ENCODE peak calls at places on chromosomes 7 and 10, in seven cellular contexts. One of them, this sample, is unnamed.

GRCh38 chr10:115052216-115052615 is 40.9 kb upstream of the ATRNL1 start:
- DNase-seq in T-helper 2 cell: no peak
- DNase-seq in sigmoid colon: no peak
- DNase-seq in left cardiac atrium: no peak
- DNase-seq in left colon: no peak
- DNase-seq in skeletal muscle cell: no peak
- DNase-seq in naive thymus-derived CD8-positive, alpha-beta T cell: no peak
- DNase-seq in this sample: no peak

GRCh38 chr10:71390435-71390820 is 6.3 kb upstream of the CDH23 start:
- DNase-seq in skeletal muscle cell: no peak
- DNase-seq in left cardiac atrium: no peak
- DNase-seq in naive thymus-derived CD8-positive, alpha-beta T cell: no peak
- DNase-seq in left colon: no peak
- DNase-seq in T-helper 2 cell: no peak
- DNase-seq in sigmoid colon: no peak
- DNase-seq in this sample: no peak

GRCh38 chr7:146150153-146150552 is 33.6 kb downstream of the CNTNAP2 start:
- DNase-seq in T-helper 2 cell: no peak
- DNase-seq in naive thymus-derived CD8-positive, alpha-beta T cell: no peak
- DNase-seq in left cardiac atrium: no peak
- DNase-seq in left colon: no peak
- DNase-seq in skeletal muscle cell: no peak
- DNase-seq in sigmoid colon: no peak
- DNase-seq in this sample: no peak

GRCh38 chr7:106812027-106812643 is 52.9 kb upstream of the PIK3CG start:
- DNase-seq in left colon: no peak
- DNase-seq in left cardiac atrium: no peak
- DNase-seq in naive thymus-derived CD8-positive, alpha-beta T cell: no peak
- DNase-seq in skeletal muscle cell: no peak
- DNase-seq in T-helper 2 cell: no peak
- DNase-seq in sigmoid colon: no peak
- DNase-seq in this sample: no peak

GRCh38 chr7:148696787-148697186 is 1.9 kb upstream of the CUL1 start:
- DNase-seq in naive thymus-derived CD8-positive, alpha-beta T cell: no peak
- DNase-seq in T-helper 2 cell: no peak
- DNase-seq in skeletal muscle cell: no peak
- DNase-seq in sigmoid colon: no peak
- DNase-seq in left cardiac atrium: no peak
- DNase-seq in left colon: no peak
- DNase-seq in this sample: no peak

GRCh38 chr7:101232141-101232821 is 5.3 kb downstream of the CLDN15 start:
- DNase-seq in skeletal muscle cell: no peak
- DNase-seq in left colon: peak; percentile 89
- DNase-seq in sigmoid colon: no peak
- DNase-seq in T-helper 2 cell: no peak
- DNase-seq in naive thymus-derived CD8-positive, alpha-beta T cell: no peak
- DNase-seq in left cardiac atrium: no peak
- DNase-seq in this sample: peak; percentile 59

GRCh38 chr10:42864575-42864974 is 82.0 kb downstream of the BMS1 start:
- DNase-seq in sigmoid colon: no peak
- DNase-seq in left colon: no peak
- DNase-seq in left cardiac atrium: no peak
- DNase-seq in skeletal muscle cell: no peak
- DNase-seq in T-helper 2 cell: no peak
- DNase-seq in naive thymus-derived CD8-positive, alpha-beta T cell: no peak
- DNase-seq in this sample: no peak

GRCh38 chr10:1374501-1374900 is 318.3 kb downstream of the WDR37 start:
- DNase-seq in left cardiac atrium: no peak
- DNase-seq in sigmoid colon: no peak
- DNase-seq in left colon: no peak
- DNase-seq in naive thymus-derived CD8-positive, alpha-beta T cell: no peak
- DNase-seq in skeletal muscle cell: no peak
- DNase-seq in T-helper 2 cell: no peak
- DNase-seq in this sample: no peak

GRCh38 chr10:95815133-95815532 is 59.2 kb downstream of the ENTPD1 start:
- DNase-seq in T-helper 2 cell: no peak
- DNase-seq in naive thymus-derived CD8-positive, alpha-beta T cell: no peak
- DNase-seq in left colon: no peak
- DNase-seq in left cardiac atrium: no peak
- DNase-seq in skeletal muscle cell: no peak
- DNase-seq in sigmoid colon: no peak
- DNase-seq in this sample: no peak

GRCh38 chr7:132557489-132558044 is 18.7 kb downstream of the PLXNA4 start:
- DNase-seq in sigmoid colon: no peak
- DNase-seq in skeletal muscle cell: no peak
- DNase-seq in naive thymus-derived CD8-positive, alpha-beta T cell: no peak
- DNase-seq in left cardiac atrium: no peak
- DNase-seq in left colon: no peak
- DNase-seq in T-helper 2 cell: no peak
- DNase-seq in this sample: no peak

GRCh38 chr7:98409843-98410242 is 9.0 kb upstream of the BAIAP2L1 start:
- DNase-seq in skeletal muscle cell: no peak
- DNase-seq in T-helper 2 cell: no peak
- DNase-seq in left cardiac atrium: no peak
- DNase-seq in naive thymus-derived CD8-positive, alpha-beta T cell: no peak
- DNase-seq in left colon: no peak
- DNase-seq in sigmoid colon: no peak
- DNase-seq in this sample: no peak

GRCh38 chr10:56537984-56538383 is 176.9 kb upstream of the ZWINT start:
- DNase-seq in naive thymus-derived CD8-positive, alpha-beta T cell: no peak
- DNase-seq in left colon: no peak
- DNase-seq in skeletal muscle cell: no peak
- DNase-seq in T-helper 2 cell: no peak
- DNase-seq in sigmoid colon: no peak
- DNase-seq in left cardiac atrium: no peak
- DNase-seq in this sample: no peak

GRCh38 chr7:115851291-115851690 is 179.3 kb downstream of the TFEC start:
- DNase-seq in naive thymus-derived CD8-positive, alpha-beta T cell: no peak
- DNase-seq in sigmoid colon: no peak
- DNase-seq in left cardiac atrium: no peak
- DNase-seq in left colon: no peak
- DNase-seq in T-helper 2 cell: no peak
- DNase-seq in skeletal muscle cell: peak; percentile 19
- DNase-seq in this sample: no peak

This sample was measured in prostate gland.